ENCODE peak calls at places on chromosomes 13 and 19, in ten cellular contexts. V is fibroblast of the conjunctiva; L is body of pancreas; J is activated CD8-positive, alpha-beta memory T cell treated with anti-CD3 and anti-CD28 coated beads, Interleukin-2, amount 50 U/mL, for 4 hours; P is GM04503; B is effector memory CD4-positive, alpha-beta T cell; K is NCI-H82; X is NCI-H748 treated with DMSO at 0.1 percent for 48 hours; U is PC-9; Z is MCF 10A. G is an unnamed sample.

GRCh38 chr19:33447336-33448158 is 74.0 kb downstream of the CEBPG start:
- DNase-seq in V (no peak), L (no peak), J (peak; percentile 12), P (no peak), B (no peak), K (no peak), X (no peak), U (no peak), Z (no peak), G (no peak)

GRCh38 chr13:21767032-21767431 is 96.2 kb downstream of the FGF9 start:
- DNase-seq in V (no peak), L (no peak), J (no peak), P (no peak), B (no peak), K (no peak), X (no peak), U (no peak), Z (no peak), G (no peak)

GRCh38 chr19:37966211-37967072 is 59.4 kb downstream of the SIPA1L3 start:
- DNase-seq in V (no peak), L (no peak), J (no peak), P (no peak), B (no peak), K (peak; percentile 31), X (no peak), U (no peak), Z (peak; percentile 38), G (no peak)

GRCh38 chr19:31511098-31511497 is 161.9 kb upstream of the TSHZ3 start:
- DNase-seq in V (no peak), L (no peak), J (no peak), P (no peak), B (no peak), K (no peak), X (no peak), U (no peak), Z (no peak), G (no peak)

GRCh38 chr13:76387561-76387960 is 498.6 kb downstream of the KCTD12 start:
- DNase-seq in V (no peak), L (no peak), J (no peak), P (no peak), B (no peak), K (no peak), X (no peak), U (no peak), Z (no peak), G (no peak)

GRCh38 chr19:8592231-8593009 is 15.2 kb upstream of the MYO1F start:
- DNase-seq in V (peak; percentile 78), L (peak; percentile 94), J (peak; percentile 93), P (no peak), B (peak; percentile 95), K (peak; percentile 64), X (no peak), U (peak; percentile 41), Z (no peak), G (peak; percentile 94)

GRCh38 chr13:100951031-100951430 is 276.4 kb upstream of the TMTC4 start:
- DNase-seq in V (no peak), L (no peak), J (no peak), P (no peak), B (no peak), K (no peak), X (no peak), U (no peak), Z (no peak), G (no peak)

GRCh38 chr19:38670921-38671398 is 23.5 kb downstream of the ACTN4 start:
- DNase-seq in V (no peak), L (no peak), J (no peak), P (peak; percentile 66), B (no peak), K (no peak), X (no peak), U (no peak), Z (no peak), G (no peak)

GRCh38 chr13:77383097-77383496 is 56.2 kb upstream of the MYCBP2 start:
- DNase-seq in V (no peak), L (no peak), J (no peak), P (no peak), B (no peak), K (no peak), X (no peak), U (no peak), Z (no peak), G (no peak)

GRCh38 chr13:50593228-50593627 is 250.3 kb downstream of the DLEU7 start:
- DNase-seq in V (no peak), L (no peak), J (no peak), P (no peak), B (no peak), K (no peak), X (no peak), U (no peak), Z (no peak), G (no peak)

GRCh38 chr19:53132231-53132991 is at the start of gene ZNF415:
- DNase-seq in V (peak; percentile 45), L (peak; percentile 83), J (peak; percentile 28), P (no peak), B (peak; percentile 19), K (peak; percentile 81), X (peak; percentile 92), U (peak; percentile 70), Z (no peak), G (no peak)

GRCh38 chr13:42066542-42066941 is 18.1 kb downstream of the DGKH start:
- DNase-seq in V (peak; percentile 29), L (no peak), J (no peak), P (peak; percentile 54), B (no peak), K (no peak), X (no peak), U (no peak), Z (no peak), G (peak; percentile 31)

GRCh38 chr13:31775686-31776085 is 36.4 kb downstream of the RXFP2 start:
- DNase-seq in V (no peak), L (peak; percentile 14), J (no peak), P (no peak), B (no peak), K (no peak), X (no peak), U (no peak), Z (no peak), G (no peak)

GRCh38 chr13:79725841-79726240 is 244.9 kb downstream of the NDFIP2 start:
- DNase-seq in V (no peak), L (no peak), J (no peak), P (no peak), B (no peak), K (no peak), X (no peak), U (no peak), Z (no peak), G (no peak)

G was measured in smooth muscle cell of the brain vasculature.